ENCODE peak calls at places on chromosomes 7 and 10, in four cellular contexts. X, R, G and L are unnamed samples.

GRCh38 chr10:123150986-123151738 is 3.0 kb upstream of the BUB3 start:
- DNase-seq in X (no peak), R (no peak), G (no peak), L (no peak)

GRCh38 chr7:50664461-50664922 is 99.3 kb upstream of the DDC start:
- DNase-seq in X (no peak), G (peak), R (no peak), L (no peak)

GRCh38 chr10:12156367-12157123 is 27.1 kb downstream of the SEC61A2 start:
- DNase-seq in X (no peak), R (no peak), G (no peak), L (no peak)

GRCh38 chr7:44615149-44615611 is 8.8 kb downstream of the OGDH start:
- DNase-seq in X (no peak), R (no peak), G (no peak), L (peak)

GRCh38 chr10:58896229-58896628 is 280.2 kb upstream of the PHYHIPL start:
- DNase-seq in R (no peak), G (no peak), X (no peak), L (no peak)

GRCh38 chr10:102120987-102121738 is 995 bp upstream of the LDB1 start:
- DNase-seq in R (no peak), X (no peak), G (no peak), L (peak)

GRCh38 chr10:60497364-60497763 is 107.7 kb upstream of the ANK3 start:
- DNase-seq in G (no peak), X (no peak), R (no peak), L (no peak)

GRCh38 chr7:7315851-7316250 is 133.5 kb downstream of the C1GALT1 start:
- DNase-seq in X (no peak), R (no peak), G (peak), L (no peak)

GRCh38 chr10:54363390-54363789 is 437.6 kb downstream of the PCDH15 start:
- DNase-seq in X (no peak), R (no peak), G (no peak), L (no peak)

GRCh38 chr7:85104432-85105205 is 82.2 kb downstream of the SEMA3D start:
- DNase-seq in X (no peak), G (no peak), R (no peak), L (no peak)

GRCh38 chr10:100747061-100747825 is 1.9 kb downstream of the PAX2 start:
- DNase-seq in X (no peak), G (no peak), R (no peak), L (no peak)

GRCh38 chr7:83677180-83677866 is 28.4 kb upstream of the SEMA3E start:
- DNase-seq in R (no peak), G (peak), X (no peak), L (no peak)

GRCh38 chr7:103106336-103107070 is 31.6 kb downstream of the ARMC10 start:
- DNase-seq in X (no peak), G (no peak), R (no peak), L (no peak)

GRCh38 chr7:95545007-95545615 is 51.2 kb downstream of the PDK4 start:
- DNase-seq in R (no peak), X (peak), G (peak), L (peak)

GRCh38 chr10:122500726-122501125 is 39.4 kb downstream of the HTRA1 start:
- DNase-seq in R (no peak), X (no peak), G (no peak), L (no peak)

GRCh38 chr7:136857573-136857972 is 10.9 kb upstream of the CHRM2 start:
- DNase-seq in R (no peak), G (no peak), X (no peak), L (no peak)

GRCh38 chr10:130745831-130746230 is 565.7 kb downstream of the TCERG1L start:
- DNase-seq in G (no peak), X (no peak), R (no peak), L (no peak)

GRCh38 chr7:4010206-4010605 is 671.9 kb upstream of the FOXK1 start:
- DNase-seq in X (no peak), G (no peak), R (no peak), L (no peak)

GRCh38 chr10:24866615-24867583 is 85.5 kb downstream of the PRTFDC1 start:
- DNase-seq in R (no peak), G (peak), X (no peak), L (peak)

GRCh38 chr7:154720016-154720415 is 282.9 kb downstream of the PAXIP1 start:
- DNase-seq in G (no peak), X (peak), R (no peak), L (no peak)

GRCh38 chr10:14374745-14375445 is 44.2 kb upstream of the FRMD4A start:
- DNase-seq in X (no peak), G (no peak), R (no peak), L (no peak)

GRCh38 chr7:136969776-136970175 is 101.3 kb downstream of the CHRM2 start:
- DNase-seq in R (no peak), X (no peak), G (no peak), L (no peak)

GRCh38 chr7:2157473-2158279 is 75.1 kb downstream of the MAD1L1 start:
- DNase-seq in R (no peak), X (peak), G (no peak), L (peak)